ENCODE peak calls at places on chromosome 13, in five cellular contexts. D is IMR-90, R is PC-9, T is ovary, A is mucosa of descending colon. Q is an unnamed sample.

GRCh38 chr13:30735025-30735967 is at the start of gene ALOX5AP:
- DNase-seq in D (no peak), A (peak; percentile 29), R (no peak), T (no peak), Q (no peak)

GRCh38 chr13:99086869-99087129 is 108.9 kb upstream of the DOCK9 start:
- DNase-seq in A (no peak), R (no peak), D (no peak), T (no peak), Q (no peak)

GRCh38 chr13:39684531-39685137 is 29.2 kb downstream of the COG6 start:
- DNase-seq in T (no peak), R (no peak), D (peak; percentile 65), A (no peak), Q (no peak)

GRCh38 chr13:52459668-52460067 is 4.4 kb downstream of the CKAP2 start:
- DNase-seq in D (peak; percentile 86), A (no peak), T (no peak), R (no peak), Q (no peak)

GRCh38 chr13:40565282-40566148 is 100.9 kb downstream of the FOXO1 start:
- DNase-seq in A (no peak), R (no peak), T (no peak), D (no peak), Q (no peak)

GRCh38 chr13:25881136-25881926 is 170.5 kb downstream of the SHISA2 start:
- DNase-seq in T (no peak), D (no peak), R (no peak), A (no peak), Q (no peak)

GRCh38 chr13:105948143-105948542 is 587.3 kb downstream of the EFNB2 start:
- DNase-seq in T (no peak), R (no peak), D (no peak), A (no peak), Q (no peak)

GRCh38 chr13:84400711-84401110 is 518.4 kb upstream of the SLITRK1 start:
- DNase-seq in D (peak; percentile 82), T (no peak), A (no peak), R (no peak), Q (no peak)

GRCh38 chr13:44281252-44282000 is 92.2 kb upstream of the SERP2 start:
- DNase-seq in D (no peak), T (no peak), R (no peak), A (no peak), Q (peak; percentile 52)
- H3K4me1 ChIP-seq in D (peaks cover 8% of the 10 kb centered on the region), T (no peaks in the 10 kb centered on the region), R (no peaks in the 10 kb centered on the region), A (no peaks in the 10 kb centered on the region), Q (peaks cover 44% of the 10 kb centered on the region)

DNA sequence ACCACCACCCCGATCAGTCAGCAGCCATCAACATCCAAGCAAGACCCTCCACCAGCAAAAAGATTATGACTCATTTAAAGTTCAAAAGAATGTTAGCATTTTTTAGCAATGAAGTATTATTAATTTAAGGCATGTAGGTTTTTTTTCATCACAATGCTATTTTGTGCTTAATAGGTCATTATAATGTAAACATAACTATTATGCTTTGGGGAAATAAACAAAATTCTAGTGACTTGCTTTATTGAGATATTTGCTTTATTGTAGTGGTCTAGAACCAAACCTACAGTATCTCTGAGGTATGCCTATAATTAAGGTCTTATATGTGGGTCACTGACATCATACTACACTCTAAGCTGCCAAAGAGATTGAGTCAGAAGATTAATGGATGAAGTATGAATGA is 20.0 kb downstream of the KLF12 start:
- DNase-seq in A (no peak), D (peak; percentile 62), R (no peak), T (no peak), Q (no peak)
- H3K4me1 ChIP-seq in A (no peaks in the 10 kb centered on the region), D (peaks cover 6% of the 10 kb centered on the region), R (no peaks in the 10 kb centered on the region), T (peaks cover 3% of the 10 kb centered on the region), Q (peaks cover 8% of the 10 kb centered on the region)

GRCh38 chr13:114069376-114070097 is 62.9 kb downstream of the RASA3 start:
- DNase-seq in T (no peak), A (no peak), R (no peak), D (no peak), Q (no peak)

GRCh38 chr13:114067381-114067885 is 65.0 kb downstream of the RASA3 start:
- DNase-seq in R (no peak), A (no peak), T (no peak), D (peak; percentile 68), Q (peak; percentile 4)

GRCh38 chr13:114070098-114070799 is 62.2 kb downstream of the RASA3 start:
- DNase-seq in D (no peak), A (no peak), T (peak; percentile 17), R (no peak), Q (peak; percentile 26)

GRCh38 chr13:114067886-114068722 is 64.3 kb downstream of the RASA3 start:
- DNase-seq in T (no peak), A (no peak), R (no peak), D (no peak), Q (no peak)

GRCh38 chr13:114068723-114069322 is 63.6 kb downstream of the RASA3 start:
- DNase-seq in A (no peak), R (no peak), D (peak; percentile 77), T (peak; percentile 53), Q (no peak)
- H3K4me1 ChIP-seq in A (peaks cover 27% of the 10 kb centered on the region), R (peaks cover 45% of the 10 kb centered on the region), D (peaks cover 47% of the 10 kb centered on the region), T (peaks cover 19% of the 10 kb centered on the region), Q (peaks cover 11% of the 10 kb centered on the region)

GRCh38 chr13:45331123-45331619 is 9.8 kb downstream of the TPT1 start:
- DNase-seq in D (no peak), A (no peak), R (no peak), T (no peak), Q (no peak)
- H3K4me1 ChIP-seq in D (peaks cover 11% of the 10 kb centered on the region), A (peaks cover 12% of the 10 kb centered on the region), R (peaks cover 80% of the 10 kb centered on the region), T (peaks cover 8% of the 10 kb centered on the region), Q (peaks cover 35% of the 10 kb centered on the region)

GRCh38 chr13:112887151-112887550 is 81.9 kb upstream of the MCF2L start:
- DNase-seq in A (no peak), R (no peak), T (no peak), D (no peak), Q (no peak)
- H3K4me1 ChIP-seq in A (no peaks in the 10 kb centered on the region), R (no peaks in the 10 kb centered on the region), T (peaks cover 3% of the 10 kb centered on the region), D (peaks cover 3% of the 10 kb centered on the region), Q (peaks cover under 1% of the 10 kb centered on the region)